ENCODE peak calls at places on chromosomes 12 and 14, in ten cellular contexts. One of them, this sample, is unnamed.

GRCh38 chr14:64812412-64812811 is 67.3 kb downstream of the SPTB start:
- DNase-seq in GM12864: peak
- DNase-seq in left ventricle myocardium inferior: no peak
- DNase-seq in IMR-90: no peak
- DNase-seq in pancreas: peak
- DNase-seq in suprapubic skin: no peak
- DNase-seq in A549: no peak
- DNase-seq in GM23338: peak
- DNase-seq in Peyer's patch: peak
- DNase-seq in right cardiac atrium: no peak
- DNase-seq in this sample: no peak

GRCh38 chr12:102965281-102966155 is 8.0 kb downstream of the ASCL1 start:
- DNase-seq in GM12864: no peak
- DNase-seq in left ventricle myocardium inferior: no peak
- DNase-seq in A549: no peak
- DNase-seq in right cardiac atrium: no peak
- DNase-seq in GM23338: peak
- DNase-seq in suprapubic skin: no peak
- DNase-seq in IMR-90: no peak
- DNase-seq in pancreas: no peak
- DNase-seq in Peyer's patch: no peak
- DNase-seq in this sample: no peak

GRCh38 chr12:107369679-107370078 is 276.3 kb upstream of the CRY1 start:
- DNase-seq in IMR-90: no peak
- DNase-seq in right cardiac atrium: no peak
- DNase-seq in A549: no peak
- DNase-seq in left ventricle myocardium inferior: no peak
- DNase-seq in Peyer's patch: no peak
- DNase-seq in GM12864: no peak
- DNase-seq in suprapubic skin: no peak
- DNase-seq in GM23338: no peak
- DNase-seq in pancreas: no peak
- DNase-seq in this sample: no peak

GRCh38 chr12:8465597-8465996 is 9.8 kb downstream of the CLEC6A start:
- DNase-seq in IMR-90: no peak
- DNase-seq in left ventricle myocardium inferior: no peak
- DNase-seq in right cardiac atrium: no peak
- DNase-seq in suprapubic skin: no peak
- DNase-seq in Peyer's patch: no peak
- DNase-seq in GM12864: no peak
- DNase-seq in pancreas: no peak
- DNase-seq in A549: no peak
- DNase-seq in GM23338: no peak
- DNase-seq in this sample: no peak

GRCh38 chr12:6950944-6951540 is at the start of gene PTPN6:
- DNase-seq in right cardiac atrium: peak
- DNase-seq in A549: no peak
- DNase-seq in GM12864: no peak
- DNase-seq in suprapubic skin: no peak
- DNase-seq in GM23338: no peak
- DNase-seq in pancreas: peak
- DNase-seq in IMR-90: no peak
- DNase-seq in Peyer's patch: peak
- DNase-seq in left ventricle myocardium inferior: peak
- DNase-seq in this sample: no peak

GRCh38 chr12:34605510-34605887 is 583.2 kb downstream of the ALG10 start:
- DNase-seq in GM12864: no peak
- DNase-seq in A549: no peak
- DNase-seq in left ventricle myocardium inferior: no peak
- DNase-seq in Peyer's patch: peak
- DNase-seq in right cardiac atrium: no peak
- DNase-seq in GM23338: no peak
- DNase-seq in IMR-90: no peak
- DNase-seq in suprapubic skin: peak
- DNase-seq in pancreas: peak
- DNase-seq in this sample: no peak

GRCh38 chr14:51593397-51593796 is 58.3 kb upstream of the FRMD6 start:
- DNase-seq in right cardiac atrium: no peak
- DNase-seq in Peyer's patch: no peak
- DNase-seq in pancreas: no peak
- DNase-seq in A549: no peak
- DNase-seq in GM12864: no peak
- DNase-seq in IMR-90: no peak
- DNase-seq in GM23338: no peak
- DNase-seq in suprapubic skin: no peak
- DNase-seq in left ventricle myocardium inferior: no peak
- DNase-seq in this sample: no peak

GRCh38 chr12:16844875-16845274 is 238.9 kb upstream of the LMO3 start:
- DNase-seq in A549: peak
- DNase-seq in pancreas: no peak
- DNase-seq in GM12864: no peak
- DNase-seq in suprapubic skin: no peak
- DNase-seq in Peyer's patch: no peak
- DNase-seq in GM23338: peak
- DNase-seq in left ventricle myocardium inferior: no peak
- DNase-seq in right cardiac atrium: no peak
- DNase-seq in IMR-90: no peak
- DNase-seq in this sample: no peak

GRCh38 chr14:57069702-57070101 is 199.0 kb downstream of the EXOC5 start:
- DNase-seq in right cardiac atrium: no peak
- DNase-seq in pancreas: no peak
- DNase-seq in IMR-90: no peak
- DNase-seq in A549: no peak
- DNase-seq in GM12864: no peak
- DNase-seq in Peyer's patch: no peak
- DNase-seq in GM23338: no peak
- DNase-seq in suprapubic skin: no peak
- DNase-seq in left ventricle myocardium inferior: no peak
- DNase-seq in this sample: no peak

GRCh38 chr12:31510034-31510433 is 80.9 kb downstream of the DENND5B start:
- DNase-seq in GM12864: no peak
- DNase-seq in right cardiac atrium: no peak
- DNase-seq in GM23338: no peak
- DNase-seq in left ventricle myocardium inferior: no peak
- DNase-seq in IMR-90: peak
- DNase-seq in Peyer's patch: no peak
- DNase-seq in A549: no peak
- DNase-seq in suprapubic skin: no peak
- DNase-seq in pancreas: no peak
- DNase-seq in this sample: no peak

GRCh38 chr12:52081263-52081733 is 1.8 kb downstream of the SMIM41 start:
- DNase-seq in GM23338: no peak
- DNase-seq in A549: no peak
- DNase-seq in right cardiac atrium: peak
- DNase-seq in pancreas: no peak
- DNase-seq in GM12864: no peak
- DNase-seq in IMR-90: no peak
- DNase-seq in left ventricle myocardium inferior: no peak
- DNase-seq in Peyer's patch: no peak
- DNase-seq in suprapubic skin: no peak
- DNase-seq in this sample: no peak

GRCh38 chr12:80838024-80838658 is 99.6 kb downstream of the LIN7A start:
- DNase-seq in pancreas: no peak
- DNase-seq in suprapubic skin: no peak
- DNase-seq in A549: no peak
- DNase-seq in GM23338: no peak
- DNase-seq in GM12864: no peak
- DNase-seq in right cardiac atrium: no peak
- DNase-seq in left ventricle myocardium inferior: no peak
- DNase-seq in IMR-90: no peak
- DNase-seq in Peyer's patch: no peak
- DNase-seq in this sample: no peak

GRCh38 chr12:6742833-6743232 is 10.1 kb downstream of the MLF2 start:
- DNase-seq in pancreas: no peak
- DNase-seq in right cardiac atrium: no peak
- DNase-seq in Peyer's patch: no peak
- DNase-seq in GM23338: no peak
- DNase-seq in suprapubic skin: no peak
- DNase-seq in IMR-90: no peak
- DNase-seq in left ventricle myocardium inferior: no peak
- DNase-seq in GM12864: no peak
- DNase-seq in A549: no peak
- DNase-seq in this sample: no peak

GRCh38 chr12:20865873-20866272 is 55.4 kb downstream of the SLCO1B3 start:
- DNase-seq in suprapubic skin: no peak
- DNase-seq in GM12864: no peak
- DNase-seq in right cardiac atrium: no peak
- DNase-seq in left ventricle myocardium inferior: no peak
- DNase-seq in pancreas: no peak
- DNase-seq in GM23338: no peak
- DNase-seq in A549: no peak
- DNase-seq in IMR-90: no peak
- DNase-seq in Peyer's patch: no peak
- DNase-seq in this sample: no peak

GRCh38 chr12:80432061-80432460 is 12.0 kb upstream of the PTPRQ start:
- DNase-seq in left ventricle myocardium inferior: no peak
- DNase-seq in A549: no peak
- DNase-seq in suprapubic skin: no peak
- DNase-seq in IMR-90: no peak
- DNase-seq in right cardiac atrium: no peak
- DNase-seq in GM23338: no peak
- DNase-seq in Peyer's patch: no peak
- DNase-seq in GM12864: no peak
- DNase-seq in pancreas: no peak
- DNase-seq in this sample: no peak

GRCh38 chr14:94679106-94679819 is 67.1 kb downstream of the SERPINA3 start:
- DNase-seq in right cardiac atrium: no peak
- DNase-seq in GM23338: no peak
- DNase-seq in pancreas: no peak
- DNase-seq in IMR-90: no peak
- DNase-seq in GM12864: no peak
- DNase-seq in suprapubic skin: no peak
- DNase-seq in A549: no peak
- DNase-seq in left ventricle myocardium inferior: no peak
- DNase-seq in Peyer's patch: no peak
- DNase-seq in this sample: no peak

GRCh38 chr14:47676301-47676617 is 854 bp upstream of the MDGA2 start:
- DNase-seq in GM12864: no peak
- DNase-seq in suprapubic skin: no peak
- DNase-seq in left ventricle myocardium inferior: no peak
- DNase-seq in right cardiac atrium: no peak
- DNase-seq in IMR-90: no peak
- DNase-seq in A549: no peak
- DNase-seq in Peyer's patch: no peak
- DNase-seq in GM23338: no peak
- DNase-seq in pancreas: no peak
- DNase-seq in this sample: no peak
- H3K4me3 ChIP-seq in GM12864: no peak
- H3K4me3 ChIP-seq in suprapubic skin: peak
- H3K4me3 ChIP-seq in left ventricle myocardium inferior: peak
- H3K4me3 ChIP-seq in right cardiac atrium: no peak
- H3K4me3 ChIP-seq in IMR-90: no peak
- H3K4me3 ChIP-seq in A549: peak
- H3K4me3 ChIP-seq in Peyer's patch: no peak
- H3K4me3 ChIP-seq in GM23338: peak
- H3K4me3 ChIP-seq in pancreas: no peak
- H3K4me3 ChIP-seq in this sample: peak

GRCh38 chr14:26404927-26405326 is 192.9 kb downstream of the NOVA1 start:
- DNase-seq in suprapubic skin: no peak
- DNase-seq in GM23338: no peak
- DNase-seq in Peyer's patch: no peak
- DNase-seq in right cardiac atrium: no peak
- DNase-seq in A549: no peak
- DNase-seq in GM12864: no peak
- DNase-seq in IMR-90: no peak
- DNase-seq in left ventricle myocardium inferior: no peak
- DNase-seq in pancreas: no peak
- DNase-seq in this sample: no peak
- H3K4me3 ChIP-seq in suprapubic skin: no peak
- H3K4me3 ChIP-seq in GM23338: no peak
- H3K4me3 ChIP-seq in Peyer's patch: no peak
- H3K4me3 ChIP-seq in right cardiac atrium: no peak
- H3K4me3 ChIP-seq in A549: no peak
- H3K4me3 ChIP-seq in GM12864: no peak
- H3K4me3 ChIP-seq in IMR-90: no peak
- H3K4me3 ChIP-seq in left ventricle myocardium inferior: no peak
- H3K4me3 ChIP-seq in pancreas: no peak
- H3K4me3 ChIP-seq in this sample: no peak

GRCh38 chr14:35952584-35952983 is 126.4 kb downstream of the BRMS1L start:
- DNase-seq in Peyer's patch: no peak
- DNase-seq in GM23338: no peak
- DNase-seq in IMR-90: no peak
- DNase-seq in left ventricle myocardium inferior: no peak
- DNase-seq in pancreas: no peak
- DNase-seq in GM12864: no peak
- DNase-seq in suprapubic skin: no peak
- DNase-seq in right cardiac atrium: no peak
- DNase-seq in A549: no peak
- DNase-seq in this sample: no peak

GRCh38 chr14:35961697-35962274 is 135.6 kb downstream of the BRMS1L start:
- DNase-seq in suprapubic skin: no peak
- DNase-seq in left ventricle myocardium inferior: no peak
- DNase-seq in pancreas: no peak
- DNase-seq in right cardiac atrium: no peak
- DNase-seq in GM23338: no peak
- DNase-seq in Peyer's patch: no peak
- DNase-seq in GM12864: no peak
- DNase-seq in A549: no peak
- DNase-seq in IMR-90: no peak
- DNase-seq in this sample: no peak

GRCh38 chr14:35959835-35960234 is 133.7 kb downstream of the BRMS1L start:
- DNase-seq in IMR-90: no peak
- DNase-seq in GM23338: no peak
- DNase-seq in Peyer's patch: no peak
- DNase-seq in right cardiac atrium: no peak
- DNase-seq in pancreas: no peak
- DNase-seq in A549: peak
- DNase-seq in suprapubic skin: no peak
- DNase-seq in left ventricle myocardium inferior: no peak
- DNase-seq in GM12864: no peak
- DNase-seq in this sample: peak

GRCh38 chr14:35956376-35957000 is 130.3 kb downstream of the BRMS1L start:
- DNase-seq in IMR-90: no peak
- DNase-seq in suprapubic skin: no peak
- DNase-seq in GM23338: no peak
- DNase-seq in left ventricle myocardium inferior: no peak
- DNase-seq in Peyer's patch: no peak
- DNase-seq in GM12864: no peak
- DNase-seq in pancreas: no peak
- DNase-seq in A549: no peak
- DNase-seq in right cardiac atrium: no peak
- DNase-seq in this sample: no peak
- H3K4me3 ChIP-seq in IMR-90: no peak
- H3K4me3 ChIP-seq in suprapubic skin: no peak
- H3K4me3 ChIP-seq in GM23338: no peak
- H3K4me3 ChIP-seq in left ventricle myocardium inferior: no peak
- H3K4me3 ChIP-seq in Peyer's patch: no peak
- H3K4me3 ChIP-seq in GM12864: no peak
- H3K4me3 ChIP-seq in pancreas: no peak
- H3K4me3 ChIP-seq in A549: no peak
- H3K4me3 ChIP-seq in right cardiac atrium: no peak
- H3K4me3 ChIP-seq in this sample: no peak

DNA sequence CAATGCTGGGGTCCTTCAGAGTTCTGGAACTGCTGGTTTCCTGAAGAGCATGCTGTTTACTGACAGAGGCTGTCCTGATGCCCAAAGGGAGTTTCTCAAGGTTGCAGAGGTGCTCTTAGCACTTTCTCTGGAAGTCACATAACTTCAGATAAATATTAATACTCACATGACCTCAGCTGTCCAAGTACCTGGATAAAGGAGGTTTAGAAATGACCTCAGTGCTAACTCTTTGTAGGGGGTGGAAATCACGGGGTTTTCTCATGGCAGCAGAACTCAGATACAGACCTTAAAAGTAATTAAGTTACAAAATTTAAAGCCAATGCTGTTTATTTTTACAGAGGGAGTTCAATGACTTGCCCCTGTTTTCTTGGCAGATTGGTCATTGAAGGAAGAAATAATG is 225.9 kb downstream of the MSRB3 start:
- DNase-seq in GM12864: no peak
- DNase-seq in pancreas: no peak
- DNase-seq in right cardiac atrium: no peak
- DNase-seq in A549: no peak
- DNase-seq in left ventricle myocardium inferior: no peak
- DNase-seq in IMR-90: no peak
- DNase-seq in GM23338: no peak
- DNase-seq in Peyer's patch: no peak
- DNase-seq in suprapubic skin: no peak
- DNase-seq in this sample: no peak
- H3K4me3 ChIP-seq in GM12864: no peak
- H3K4me3 ChIP-seq in pancreas: no peak
- H3K4me3 ChIP-seq in right cardiac atrium: no peak
- H3K4me3 ChIP-seq in A549: no peak
- H3K4me3 ChIP-seq in left ventricle myocardium inferior: no peak
- H3K4me3 ChIP-seq in IMR-90: no peak
- H3K4me3 ChIP-seq in GM23338: no peak
- H3K4me3 ChIP-seq in Peyer's patch: no peak
- H3K4me3 ChIP-seq in suprapubic skin: no peak
- H3K4me3 ChIP-seq in this sample: no peak